ENCODE peak calls at places on chromosomes 13 and 19, in four cellular contexts. A is stomach, S is upper lobe of right lung, G is WERI-Rb-1. I is an unnamed sample.

GRCh38 chr13:30616927-30617314 is 799 bp upstream of the USPL1 start:
- DNase-seq in A (peak), S (no peak), G (peak), I (peak)

GRCh38 chr13:30957258-30957943 is 24.9 kb downstream of the TEX26 start:
- DNase-seq in A (no peak), S (no peak), G (no peak), I (no peak)

GRCh38 chr13:28489975-28490550 is 4.9 kb downstream of the FLT1 start:
- DNase-seq in A (no peak), S (no peak), G (no peak), I (no peak)

GRCh38 chr13:110307697-110308376 is 753 bp downstream of the COL4A2 start:
- DNase-seq in A (no peak), S (no peak), G (peak), I (peak)

GRCh38 chr19:49801966-49802661 is 11.0 kb downstream of the FUZ start:
- DNase-seq in A (peak), S (no peak), G (peak), I (peak)

GRCh38 chr13:51311957-51312520 is 27.5 kb upstream of the SERPINE3 start:
- DNase-seq in A (no peak), S (no peak), G (no peak), I (no peak)

GRCh38 chr13:109704771-109705628 is 81.4 kb downstream of the IRS2 start:
- DNase-seq in A (peak), S (peak), G (no peak), I (peak)

GRCh38 chr19:4618019-4618418 is 21.3 kb upstream of the TNFAIP8L1 start:
- DNase-seq in A (no peak), S (no peak), G (no peak), I (no peak)

GRCh38 chr13:56457535-56458200 is 683.0 kb upstream of the PRR20A start:
- DNase-seq in A (no peak), S (no peak), G (no peak), I (no peak)

GRCh38 chr13:52696566-52696965 is 43.1 kb downstream of the CNMD start:
- DNase-seq in A (no peak), S (no peak), G (no peak), I (no peak)

GRCh38 chr13:28347456-28348371 is 147.2 kb downstream of the FLT1 start:
- DNase-seq in A (no peak), S (no peak), G (peak), I (peak)

GRCh38 chr19:42074513-42075363 is 1.2 kb upstream of the ZNF574 start:
- DNase-seq in A (no peak), S (no peak), G (no peak), I (no peak)

GRCh38 chr19:10981496-10981895 is 20.7 kb downstream of the SMARCA4 start:
- DNase-seq in A (no peak), S (no peak), G (no peak), I (peak)

GRCh38 chr19:48896191-48896720 is 2.3 kb downstream of the TULP2 start:
- DNase-seq in A (no peak), S (peak), G (no peak), I (peak)

GRCh38 chr19:45876411-45877197 is 9.3 kb downstream of the IRF2BP1 start:
- DNase-seq in A (peak), S (peak), G (no peak), I (peak)

GRCh38 chr13:30847697-30848307 is 58.3 kb upstream of the MEDAG start:
- DNase-seq in A (no peak), S (no peak), G (no peak), I (peak)

GRCh38 chr19:6095760-6096159 is 14.5 kb downstream of the RFX2 start:
- DNase-seq in A (no peak), S (no peak), G (no peak), I (no peak)

GRCh38 chr13:65336106-65336603 is 1894.0 kb downstream of the PCDH9 start:
- DNase-seq in A (no peak), S (no peak), G (no peak), I (no peak)

GRCh38 chr13:94305463-94305862 is 174.0 kb downstream of the DCT start:
- DNase-seq in A (no peak), S (no peak), G (no peak), I (peak)

GRCh38 chr13:33730147-33730546 is 87.8 kb upstream of the RFC3 start:
- DNase-seq in A (no peak), S (no peak), G (no peak), I (no peak)

GRCh38 chr13:112995395-112996091 is 26.5 kb downstream of the MCF2L start:
- DNase-seq in A (peak), S (no peak), G (no peak), I (no peak)

GRCh38 chr19:2050991-2051770 is at the start of gene MKNK2:
- DNase-seq in A (peak), S (peak), G (peak), I (peak)

GRCh38 chr13:24623141-24623665 is 57.0 kb upstream of the ATP12A start:
- DNase-seq in A (no peak), S (no peak), G (no peak), I (no peak)

GRCh38 chr13:24625324-24625723 is 54.9 kb upstream of the ATP12A start:
- DNase-seq in A (no peak), S (no peak), G (no peak), I (no peak)

GRCh38 chr13:24624363-24624762 is 55.8 kb upstream of the ATP12A start:
- DNase-seq in A (no peak), S (no peak), G (no peak), I (no peak)

GRCh38 chr13:24625870-24626419 is 54.3 kb upstream of the ATP12A start:
- DNase-seq in A (peak), S (no peak), G (no peak), I (no peak)

GRCh38 chr13:24624801-24625231 is 55.4 kb upstream of the ATP12A start:
- DNase-seq in A (peak), S (no peak), G (no peak), I (no peak)
- TF ChIP-seq CTCF in A (no peak), S (no peak), G (no peak), I (no peak)

GRCh38 chr19:35507561-35507960 is 5.9 kb downstream of the DMKN start:
- DNase-seq in A (no peak), S (no peak), G (no peak), I (no peak)

GRCh38 chr19:35509861-35510625 is 3.4 kb downstream of the DMKN start:
- DNase-seq in A (peak), S (peak), G (peak), I (no peak)

GRCh38 chr19:35505956-35506355 is 7.5 kb downstream of the DMKN start:
- DNase-seq in A (no peak), S (no peak), G (no peak), I (no peak)

GRCh38 chr19:35509018-35509652 is 4.3 kb downstream of the DMKN start:
- DNase-seq in A (peak), S (peak), G (peak), I (no peak)

GRCh38 chr19:35508129-35508528 is 5.3 kb downstream of the DMKN start:
- DNase-seq in A (no peak), S (no peak), G (no peak), I (no peak)
- H3K4me3 ChIP-seq in A (no peak), S (no peak), G (no peak), I (no peak)

GRCh38 chr19:16185925-16186234 is 670 bp downstream of the FAM32A start:
- DNase-seq in A (no peak), S (no peak), G (no peak), I (peak)
- TF ChIP-seq CTCF in A (no peak), S (peak), G (no peak), I (peak)

GRCh38 chr19:15251010-15251748 is 18.9 kb upstream of the EPHX3 start:
- DNase-seq in A (no peak), S (no peak), G (no peak), I (peak)
- H3K4me3 ChIP-seq in A (no peak), S (peak), G (no peak), I (no peak)

DNA sequence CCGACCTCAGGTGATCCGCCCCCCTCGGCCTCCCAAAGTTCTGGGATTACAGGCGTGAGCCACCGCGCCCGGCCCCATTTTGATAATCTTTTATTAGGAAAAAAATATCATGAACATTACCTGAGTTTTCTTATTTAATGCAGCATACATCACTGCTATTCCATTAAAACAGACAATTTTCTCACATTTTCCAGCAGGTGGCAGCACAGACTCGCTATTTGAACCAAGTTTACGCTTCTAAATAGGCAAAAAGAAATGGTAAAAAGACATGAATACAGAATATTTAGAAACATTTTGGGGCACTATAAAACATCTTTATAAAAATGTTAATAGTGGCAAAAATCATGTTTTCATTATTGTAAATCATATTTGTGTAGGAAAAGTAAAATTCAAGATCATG is 903.1 kb downstream of the SLITRK6 start:
- DNase-seq in A (no peak), S (no peak), G (peak), I (peak)
- TF ChIP-seq CTCF in A (no peak), S (peak), G (peak), I (peak)

DNA sequence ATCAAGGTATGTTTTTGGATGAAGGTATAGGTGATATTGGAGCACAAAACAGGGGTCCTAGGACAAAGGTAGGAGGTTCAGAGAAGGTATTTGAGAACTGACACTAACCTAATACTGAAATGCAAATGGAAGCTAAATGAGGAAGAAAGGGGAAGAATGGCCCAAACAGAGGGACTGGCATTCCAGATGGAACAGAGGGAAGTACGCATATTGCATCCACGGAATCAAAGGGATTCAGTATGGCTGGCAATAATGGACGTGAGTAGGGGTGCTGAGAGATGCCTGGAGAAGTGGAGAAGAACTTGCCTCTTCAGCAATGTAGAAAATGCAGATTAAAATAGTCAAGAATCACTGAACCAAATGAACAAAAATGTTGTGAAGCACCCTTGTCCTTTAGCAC is 283.5 kb upstream of the DACH1 start:
- DNase-seq in A (no peak), S (no peak), G (no peak), I (no peak)
- H3K4me3 ChIP-seq in A (no peak), S (no peak), G (no peak), I (no peak)

GRCh38 chr13:99124046-99124400 is 76.6 kb upstream of the UBAC2 start:
- DNase-seq in A (no peak), S (no peak), G (peak), I (no peak)
- TF ChIP-seq CTCF in A (no peak), S (no peak), G (no peak), I (no peak)

DNA sequence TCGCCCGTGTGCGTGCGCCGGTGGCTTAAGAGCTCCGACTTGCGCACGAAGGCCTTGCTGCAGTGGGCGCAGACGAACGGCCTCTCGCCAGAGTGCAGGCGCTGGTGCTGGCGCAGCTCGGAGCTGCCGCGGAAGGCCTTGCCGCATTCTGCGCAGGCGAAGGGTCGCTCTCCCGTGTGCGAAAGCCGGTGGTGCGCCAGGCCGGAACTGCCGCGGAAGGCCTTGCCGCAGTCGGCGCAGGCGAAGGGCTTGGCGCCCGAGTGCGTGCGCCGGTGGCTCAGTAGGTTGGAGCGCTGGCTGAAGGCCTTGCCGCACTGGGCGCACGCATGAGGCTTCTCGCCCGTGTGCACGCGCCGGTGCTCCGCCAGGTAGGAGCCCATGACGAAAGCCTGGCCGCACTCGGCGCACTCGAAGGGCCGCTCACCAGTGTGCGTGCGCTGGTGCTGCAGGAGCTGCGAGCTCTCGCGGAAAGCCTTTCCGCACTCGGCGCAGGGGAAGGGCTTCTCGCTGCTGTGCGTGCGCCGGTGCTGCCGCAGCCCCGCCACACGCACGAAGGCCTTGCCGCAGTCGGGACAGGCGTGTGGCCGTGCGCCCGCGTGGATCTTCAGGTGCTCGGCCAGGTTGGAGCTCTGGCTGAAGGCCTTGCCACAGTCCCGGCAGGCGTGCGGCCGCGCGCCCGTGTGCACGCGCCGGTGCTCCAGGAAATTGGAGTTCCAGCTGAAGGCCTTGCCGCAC is 3.1 kb upstream of the A1BG start:
- DNase-seq in A (no peak), S (no peak), G (no peak), I (peak)
- H3K4me3 ChIP-seq in A (peak), S (peak), G (no peak), I (peak)

GRCh38 chr19:32469796-32470195 is 64.2 kb downstream of the DPY19L3 start:
- DNase-seq in A (no peak), S (no peak), G (no peak), I (peak)

GRCh38 chr19:32465176-32465575 is 59.6 kb downstream of the DPY19L3 start:
- DNase-seq in A (no peak), S (no peak), G (no peak), I (no peak)

GRCh38 chr19:32459199-32459865 is 53.8 kb downstream of the DPY19L3 start:
- DNase-seq in A (no peak), S (no peak), G (no peak), I (no peak)

GRCh38 chr19:32460476-32460875 is 54.9 kb downstream of the DPY19L3 start:
- DNase-seq in A (no peak), S (no peak), G (no peak), I (no peak)

DNA sequence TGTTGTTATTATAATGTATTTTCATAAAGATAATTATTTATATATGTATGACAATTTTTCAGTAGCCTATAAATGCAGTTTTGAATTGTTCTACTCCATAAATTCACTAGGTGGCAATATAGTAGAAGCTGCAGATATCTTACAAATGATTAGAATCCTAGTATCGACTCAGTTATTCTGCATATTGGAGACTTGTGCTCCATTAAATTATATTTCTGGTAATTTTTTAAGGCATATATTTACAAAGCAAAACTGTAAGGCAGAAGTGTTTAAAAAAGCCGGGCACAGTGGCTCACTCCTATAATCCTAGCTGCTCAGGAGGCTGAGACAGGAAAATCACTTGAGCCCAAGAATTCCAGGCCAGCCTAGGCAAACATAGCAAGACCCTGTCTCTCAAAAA is 58.7 kb downstream of the DPY19L3 start:
- DNase-seq in A (no peak), S (no peak), G (no peak), I (no peak)
- TF ChIP-seq CTCF in A (no peak), S (peak), G (no peak), I (peak)